ENCODE peak calls at places on chromosomes 5 and 9, in seven cellular contexts. Q is mesendoderm; E is iPS-NIHi11; G is myocyte; R is amygdala; S is activated CD8-positive, alpha-beta T cell treated with anti-CD3 and anti-CD28 coated beads, Interleukin-2, amount 10 ng/mL, durations not matched to agents 7 days and 5 days; L is keratinocyte. C is an unnamed sample.

GRCh38 chr5:153168226-153168625 is 322.2 kb upstream of the GRIA1 start:
- DNase-seq in Q (no peak), E (no peak), G (no peak), R (no peak), S (no peak), L (no peak), C (no peak)

GRCh38 chr5:34587355-34588241 is 68.5 kb upstream of the RAI14 start:
- DNase-seq in Q (peak; percentile 82), E (no peak), G (peak; percentile 34), R (no peak), S (no peak), L (no peak), C (no peak)

GRCh38 chr5:53469946-53470687 is 10.3 kb upstream of the FST start:
- DNase-seq in Q (no peak), E (no peak), G (no peak), R (no peak), S (no peak), L (no peak), C (no peak)

GRCh38 chr5:177303121-177303924 is at the start of the genes PRELID1 and RAB24:
- DNase-seq in Q (peak; percentile 92), E (peak; percentile 97), G (peak; percentile 89), R (peak; percentile 82), S (peak; percentile 90), L (no peak), C (peak; percentile 82)

GRCh38 chr5:76888733-76889300 is 39.0 kb downstream of the S100Z start:
- DNase-seq in Q (no peak), E (no peak), G (no peak), R (no peak), S (no peak), L (no peak), C (no peak)

GRCh38 chr5:58407042-58407709 is 52.7 kb downstream of the PLK2 start:
- DNase-seq in Q (peak; percentile 62), E (no peak), G (peak; percentile 32), R (no peak), S (no peak), L (no peak), C (no peak)

GRCh38 chr5:173645437-173645807 is 29.0 kb upstream of the BOD1 start:
- DNase-seq in Q (peak; percentile 90), E (peak; percentile 30), G (peak; percentile 53), R (no peak), S (no peak), L (no peak), C (no peak)

GRCh38 chr5:10832987-10833386 is 72.0 kb upstream of the DAP start:
- DNase-seq in Q (no peak), E (no peak), G (no peak), R (no peak), S (no peak), L (no peak), C (no peak)

GRCh38 chr9:33517373-33517772 is 6.7 kb upstream of the ANKRD18B start:
- DNase-seq in Q (peak; percentile 29), E (peak; percentile 36), G (peak; percentile 54), R (no peak), S (no peak), L (no peak), C (no peak)

GRCh38 chr5:111133436-111133751 is 41.2 kb downstream of the WDR36 start:
- DNase-seq in Q (no peak), E (no peak), G (peak; percentile 81), R (no peak), S (no peak), L (no peak), C (no peak)

GRCh38 chr9:134415026-134415425 is 88.8 kb downstream of the RXRA start:
- DNase-seq in Q (no peak), E (no peak), G (no peak), R (no peak), S (no peak), L (no peak), C (no peak)

GRCh38 chr9:133731876-133732321 is 6.3 kb downstream of the SARDH start:
- DNase-seq in Q (peak; percentile 84), E (peak; percentile 97), G (peak; percentile 92), R (peak; percentile 36), S (no peak), L (no peak), C (no peak)

GRCh38 chr5:951940-952596 is 56.5 kb upstream of the NKD2 start:
- DNase-seq in Q (no peak), E (peak; percentile 11), G (no peak), R (no peak), S (no peak), L (no peak), C (no peak)

GRCh38 chr5:93572773-93573626 is 8.0 kb downstream of the NR2F1-AS1 start:
- DNase-seq in Q (peak; percentile 69), E (peak; percentile 48), G (no peak), R (no peak), S (no peak), L (no peak), C (no peak)

GRCh38 chr5:181092428-181092827 is 38.5 kb downstream of the OR2V1 start:
- DNase-seq in Q (no peak), E (no peak), G (no peak), R (no peak), S (no peak), L (no peak), C (no peak)

GRCh38 chr5:107948377-107948776 is 277.6 kb upstream of the EFNA5 start:
- DNase-seq in Q (no peak), E (no peak), G (peak; percentile 29), R (no peak), S (no peak), L (no peak), C (no peak)